ENCODE peak calls at places on chromosomes 7 and 10, in four cellular contexts. P is A549, O is GM12878, U is SK-N-SH. D is an unnamed sample. For H3K9me3, the result is how much of the 10 kb centered on the place peaks cover.

GRCh38 chr10:70964881-70965280 is 76.5 kb upstream of the PCBD1 start:
- DNase-seq in O (no peak), P (no peak), U (no peak), D (no peak)

GRCh38 chr10:102068216-102068615 is 3.1 kb downstream of the HPS6 start:
- DNase-seq in U (no peak), P (peak), O (no peak), D (no peak)

GRCh38 chr7:134357486-134357885 is 40.8 kb upstream of the SLC35B4 start:
- DNase-seq in P (no peak), U (no peak), O (no peak), D (no peak)

GRCh38 chr10:15485684-15486316 is 114.7 kb upstream of the FAM171A1 start:
- DNase-seq in P (no peak), U (no peak), O (no peak), D (no peak)

GRCh38 chr7:80307251-80307856 is 172.7 kb downstream of the GNAI1 start:
- DNase-seq in P (peak), U (peak), O (no peak), D (peak)

GRCh38 chr10:113479346-113480080 is 73.3 kb upstream of the HABP2 start:
- DNase-seq in U (no peak), O (no peak), P (no peak), D (no peak)

GRCh38 chr10:15172306-15172840 is 3.9 kb upstream of the NMT2 start:
- DNase-seq in O (no peak), U (no peak), P (no peak), D (no peak)

GRCh38 chr7:157585113-157585861 is 248.5 kb downstream of the DNAJB6 start:
- DNase-seq in U (no peak), O (no peak), P (no peak), D (no peak)

GRCh38 chr10:61897671-61898434 is 3.6 kb upstream of the ARID5B start:
- DNase-seq in O (no peak), U (peak), P (peak), D (peak)

GRCh38 chr10:74306227-74306982 is 155.4 kb downstream of the ADK start:
- DNase-seq in U (no peak), P (no peak), O (no peak), D (no peak)

GRCh38 chr10:18660816-18661431 is 1.7 kb downstream of the ARL5B start:
- DNase-seq in U (no peak), P (no peak), O (no peak), D (no peak)

GRCh38 chr10:8278099-8278498 is 223.6 kb downstream of the GATA3 start:
- DNase-seq in O (no peak), P (no peak), U (no peak), D (no peak)

GRCh38 chr7:132351858-132352539 is 224.3 kb downstream of the PLXNA4 start:
- DNase-seq in U (no peak), P (no peak), O (no peak), D (no peak)

GRCh38 chr10:70974351-70974901 is 86.1 kb upstream of the PCBD1 start:
- DNase-seq in U (peak), O (no peak), P (no peak), D (peak)

GRCh38 chr7:36191292-36191920 is 38.4 kb downstream of the EEPD1 start:
- DNase-seq in O (no peak), U (no peak), P (no peak), D (peak)
- H3K4me2 ChIP-seq in O (peak), U (no peak), P (no peak), D (peak)

DNA sequence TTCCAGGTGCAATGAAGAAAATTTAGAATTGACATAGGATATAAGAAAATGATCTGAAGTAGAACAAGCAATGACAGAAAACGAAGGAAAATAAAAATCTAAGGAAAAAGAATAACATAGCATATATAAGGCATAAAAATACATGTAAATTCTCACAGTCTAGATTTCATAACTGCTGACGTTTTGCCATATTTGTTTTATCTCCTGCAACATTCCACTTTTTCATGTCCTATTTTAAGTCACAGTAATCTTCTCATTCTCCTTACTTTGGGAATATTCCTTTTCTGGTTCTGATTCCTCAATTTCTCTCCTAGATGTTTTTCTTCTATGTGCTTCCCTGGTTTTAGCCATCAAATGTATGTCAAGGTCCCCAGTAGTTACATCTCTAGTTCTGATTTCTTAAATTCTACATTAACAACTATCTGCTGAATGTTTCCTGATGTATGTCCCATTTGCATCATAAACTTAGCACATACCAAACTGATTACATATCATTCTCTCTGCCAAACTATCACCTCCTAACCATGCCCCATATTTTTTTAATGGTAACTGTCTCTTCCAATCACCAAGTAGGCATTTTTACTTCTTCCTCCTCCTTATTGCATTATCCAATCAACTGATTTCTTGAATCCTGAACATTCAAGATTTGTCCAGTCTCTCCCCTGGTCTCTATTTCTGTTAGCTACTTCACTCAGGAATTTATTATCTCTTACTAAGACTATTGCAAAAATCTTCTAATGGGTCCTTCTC is 171.4 kb downstream of the DNAJC1 start:
- DNase-seq in P (no peak), O (no peak), U (no peak), D (peak)
- H3K9me3 ChIP-seq in P (under half), O (under half), U (under half), D (under half)

GRCh38 chr10:118272090-118272775 is 69.9 kb downstream of the FAM204A start:
- DNase-seq in P (no peak), U (no peak), O (no peak), D (peak)
- TF ChIP-seq RCOR1 in P (no peak), U (no peak), O (no peak), D (no peak)

DNA sequence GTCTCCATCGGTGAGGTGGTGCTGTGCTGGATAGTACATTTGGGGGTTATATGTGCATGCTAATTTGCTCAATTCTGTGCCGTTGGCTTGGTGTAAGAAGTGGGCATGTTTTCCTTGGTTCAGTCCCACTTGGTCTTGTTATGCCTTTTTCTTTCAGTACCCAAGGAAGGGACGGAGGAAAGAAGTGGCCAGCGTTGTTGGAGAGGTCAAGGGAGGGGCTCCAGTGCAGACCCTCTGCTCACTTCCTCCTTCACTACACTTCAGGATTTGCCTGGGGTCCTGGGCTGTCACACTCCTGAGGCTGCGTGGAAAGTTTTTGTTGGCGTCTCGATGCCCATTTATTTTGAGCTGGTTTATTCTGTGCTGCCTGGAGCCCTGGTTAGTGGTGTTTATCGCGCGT is 20.5 kb downstream of the LRMDA start:
- DNase-seq in P (no peak), U (no peak), O (no peak), D (no peak)
- H3K4me2 ChIP-seq in P (no peak), U (no peak), O (no peak), D (no peak)

DNA sequence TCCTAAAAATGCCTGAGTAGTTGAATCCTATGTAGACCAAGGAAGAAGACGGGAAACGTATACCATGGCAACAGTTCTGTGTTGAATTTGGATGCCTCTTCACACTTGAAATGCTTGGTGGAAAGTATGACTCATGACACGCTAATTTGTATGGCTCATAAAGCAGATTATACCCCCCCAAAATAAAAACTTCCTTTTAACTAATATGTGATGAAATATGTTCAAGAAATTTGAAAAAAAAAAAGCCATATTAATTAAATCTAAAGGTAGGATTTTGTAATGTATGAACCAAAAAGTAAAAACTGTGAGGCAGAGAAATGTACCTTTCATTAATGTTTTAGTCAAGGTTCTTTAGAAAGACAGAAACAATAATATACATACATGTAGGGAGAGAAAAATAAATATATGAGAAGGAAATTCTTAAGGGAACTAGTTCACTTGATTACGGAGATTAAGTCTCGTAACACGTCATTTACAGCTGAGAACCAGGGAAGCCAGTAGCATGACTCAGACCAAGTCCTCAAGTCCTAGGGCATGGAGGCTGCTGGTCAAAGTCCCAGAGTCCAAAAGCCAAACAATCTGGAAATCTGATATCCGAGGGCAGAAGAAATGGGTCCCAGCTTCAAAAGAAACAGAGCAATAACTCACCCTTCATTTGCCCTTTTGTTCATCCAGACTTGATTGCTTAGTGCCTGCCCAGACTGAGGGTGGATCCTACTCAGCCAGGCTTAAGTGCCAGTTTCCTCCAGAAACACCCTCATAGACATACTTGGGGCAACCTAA is 485.1 kb downstream of the SEMA3D start:
- DNase-seq in O (no peak), U (no peak), P (peak), D (peak)
- H3K9me3 ChIP-seq in O (under half), U (under half), P (under half), D (under half)

GRCh38 chr7:115748123-115748738 is 282.3 kb downstream of the TFEC start:
- DNase-seq in U (no peak), P (peak), O (no peak), D (peak)
- TF ChIP-seq RCOR1 in U (no peak), P (no peak), O (no peak), D (no peak)

GRCh38 chr7:12833829-12834228 is 146.4 kb downstream of the ARL4A start:
- DNase-seq in U (no peak), P (no peak), O (no peak), D (no peak)

GRCh38 chr7:12839508-12840153 is 152.2 kb downstream of the ARL4A start:
- DNase-seq in O (no peak), U (no peak), P (no peak), D (no peak)

GRCh38 chr7:12831024-12831423 is 143.6 kb downstream of the ARL4A start:
- DNase-seq in U (no peak), P (no peak), O (no peak), D (no peak)

DNA sequence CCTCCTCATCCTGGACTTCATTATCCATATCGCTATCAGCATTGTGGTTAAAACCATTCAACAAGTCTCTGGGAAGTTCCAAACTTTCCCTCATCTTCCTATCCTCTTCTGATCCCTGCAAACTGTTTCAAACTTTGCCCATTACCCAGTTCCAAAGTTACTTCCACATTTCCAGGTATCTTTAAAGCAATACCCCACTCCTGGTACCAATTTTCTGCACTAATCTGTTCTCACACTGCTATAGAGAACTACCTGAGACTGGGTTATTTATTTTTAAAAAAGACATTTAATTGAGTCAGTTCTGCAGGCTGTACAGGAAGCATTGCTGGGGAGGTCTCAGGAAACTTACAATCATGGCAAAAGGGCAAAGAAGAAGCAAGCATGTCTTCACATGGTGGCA is 147.3 kb downstream of the ARL4A start:
- DNase-seq in U (no peak), P (no peak), O (no peak), D (no peak)
- H3K4me2 ChIP-seq in U (no peak), P (no peak), O (no peak), D (no peak)

GRCh38 chr7:13563257-13563656 is 426.2 kb downstream of the ETV1 start:
- DNase-seq in O (no peak), U (no peak), P (no peak), D (no peak)
- H3K9me3 ChIP-seq in O (under half), U (under half), P (under half), D (under half)

GRCh38 chr7:98802088-98802780 is 67.6 kb downstream of the TMEM130 start:
- DNase-seq in O (peak), P (peak), U (peak), D (peak)
- TF ChIP-seq RCOR1 in O (peak), P (no peak), U (peak), D (no peak)